ENCODE peak calls at places on chromosomes 13 and 19, in eight cellular contexts. One of them, this sample, is unnamed.

GRCh38 chr13:21733475-21734311 is 62.8 kb downstream of the FGF9 start:
- DNase-seq in tibial nerve: no peak
- DNase-seq in fibroblast of the aortic adventitia: no peak
- DNase-seq in LNCaP clone FGC: no peak
- DNase-seq in cardiac muscle cell: no peak
- DNase-seq in RWPE1: peak
- DNase-seq in heart right ventricle: no peak
- DNase-seq in ascending aorta: no peak
- DNase-seq in this sample: no peak

GRCh38 chr19:38617283-38617763 is 430 bp downstream of the MAP4K1 start:
- DNase-seq in fibroblast of the aortic adventitia: no peak
- DNase-seq in RWPE1: no peak
- DNase-seq in ascending aorta: no peak
- DNase-seq in heart right ventricle: no peak
- DNase-seq in LNCaP clone FGC: no peak
- DNase-seq in cardiac muscle cell: no peak
- DNase-seq in tibial nerve: no peak
- DNase-seq in this sample: no peak

GRCh38 chr13:50410921-50411712 is 395.9 kb downstream of the KCNRG start:
- DNase-seq in ascending aorta: no peak
- DNase-seq in fibroblast of the aortic adventitia: peak
- DNase-seq in tibial nerve: no peak
- DNase-seq in cardiac muscle cell: peak
- DNase-seq in LNCaP clone FGC: no peak
- DNase-seq in RWPE1: peak
- DNase-seq in heart right ventricle: no peak
- DNase-seq in this sample: no peak

GRCh38 chr19:4375620-4376228 is 24.6 kb downstream of the SH3GL1 start:
- DNase-seq in tibial nerve: no peak
- DNase-seq in cardiac muscle cell: peak
- DNase-seq in ascending aorta: no peak
- DNase-seq in fibroblast of the aortic adventitia: peak
- DNase-seq in LNCaP clone FGC: no peak
- DNase-seq in RWPE1: no peak
- DNase-seq in heart right ventricle: no peak
- DNase-seq in this sample: no peak

GRCh38 chr19:33175886-33176669 is 18.1 kb upstream of the LRP3 start:
- DNase-seq in fibroblast of the aortic adventitia: peak
- DNase-seq in heart right ventricle: no peak
- DNase-seq in ascending aorta: no peak
- DNase-seq in LNCaP clone FGC: no peak
- DNase-seq in tibial nerve: no peak
- DNase-seq in RWPE1: peak
- DNase-seq in cardiac muscle cell: peak
- DNase-seq in this sample: peak

GRCh38 chr19:18589380-18590272 is 1.0 kb downstream of the REX1BD start:
- DNase-seq in RWPE1: peak
- DNase-seq in ascending aorta: no peak
- DNase-seq in heart right ventricle: peak
- DNase-seq in cardiac muscle cell: peak
- DNase-seq in tibial nerve: peak
- DNase-seq in fibroblast of the aortic adventitia: peak
- DNase-seq in LNCaP clone FGC: peak
- DNase-seq in this sample: no peak

GRCh38 chr13:110380359-110381028 is 73.4 kb downstream of the COL4A2 start:
- DNase-seq in RWPE1: no peak
- DNase-seq in LNCaP clone FGC: no peak
- DNase-seq in cardiac muscle cell: peak
- DNase-seq in tibial nerve: no peak
- DNase-seq in fibroblast of the aortic adventitia: peak
- DNase-seq in heart right ventricle: no peak
- DNase-seq in ascending aorta: no peak
- DNase-seq in this sample: no peak

GRCh38 chr13:83503424-83503823 is 378.9 kb downstream of the SLITRK1 start:
- DNase-seq in RWPE1: no peak
- DNase-seq in tibial nerve: no peak
- DNase-seq in heart right ventricle: no peak
- DNase-seq in ascending aorta: no peak
- DNase-seq in cardiac muscle cell: peak
- DNase-seq in LNCaP clone FGC: no peak
- DNase-seq in fibroblast of the aortic adventitia: peak
- DNase-seq in this sample: no peak

GRCh38 chr13:94860981-94861407 is 148.6 kb upstream of the SOX21 start:
- DNase-seq in heart right ventricle: no peak
- DNase-seq in RWPE1: no peak
- DNase-seq in cardiac muscle cell: peak
- DNase-seq in LNCaP clone FGC: no peak
- DNase-seq in tibial nerve: peak
- DNase-seq in fibroblast of the aortic adventitia: peak
- DNase-seq in ascending aorta: no peak
- DNase-seq in this sample: no peak

GRCh38 chr19:16376649-16377048 is 52.0 kb downstream of the KLF2 start:
- DNase-seq in ascending aorta: no peak
- DNase-seq in fibroblast of the aortic adventitia: no peak
- DNase-seq in tibial nerve: no peak
- DNase-seq in RWPE1: peak
- DNase-seq in heart right ventricle: no peak
- DNase-seq in LNCaP clone FGC: no peak
- DNase-seq in cardiac muscle cell: no peak
- DNase-seq in this sample: no peak

GRCh38 chr19:33248954-33249613 is 23.4 kb upstream of the SLC7A10 start:
- DNase-seq in heart right ventricle: no peak
- DNase-seq in tibial nerve: no peak
- DNase-seq in LNCaP clone FGC: no peak
- DNase-seq in fibroblast of the aortic adventitia: no peak
- DNase-seq in cardiac muscle cell: no peak
- DNase-seq in RWPE1: peak
- DNase-seq in ascending aorta: no peak
- DNase-seq in this sample: peak

GRCh38 chr13:92175330-92175729 is 776.9 kb downstream of the GPC5 start:
- DNase-seq in ascending aorta: no peak
- DNase-seq in fibroblast of the aortic adventitia: peak
- DNase-seq in cardiac muscle cell: peak
- DNase-seq in RWPE1: no peak
- DNase-seq in heart right ventricle: no peak
- DNase-seq in tibial nerve: peak
- DNase-seq in LNCaP clone FGC: no peak
- DNase-seq in this sample: no peak

GRCh38 chr19:6022570-6023049 is 44.7 kb upstream of the RANBP3 start:
- DNase-seq in fibroblast of the aortic adventitia: no peak
- DNase-seq in RWPE1: no peak
- DNase-seq in tibial nerve: no peak
- DNase-seq in LNCaP clone FGC: no peak
- DNase-seq in heart right ventricle: no peak
- DNase-seq in cardiac muscle cell: no peak
- DNase-seq in ascending aorta: no peak
- DNase-seq in this sample: no peak
- TF ChIP-seq CTCF in fibroblast of the aortic adventitia: no peak
- TF ChIP-seq CTCF in RWPE1: peak
- TF ChIP-seq CTCF in tibial nerve: no peak
- TF ChIP-seq CTCF in LNCaP clone FGC: no peak
- TF ChIP-seq CTCF in heart right ventricle: no peak
- TF ChIP-seq CTCF in cardiac muscle cell: no peak
- TF ChIP-seq CTCF in ascending aorta: no peak
- TF ChIP-seq CTCF in this sample: peak

GRCh38 chr19:45638930-45639729 is at the start of gene EML2:
- DNase-seq in RWPE1: peak
- DNase-seq in cardiac muscle cell: peak
- DNase-seq in fibroblast of the aortic adventitia: no peak
- DNase-seq in tibial nerve: peak
- DNase-seq in LNCaP clone FGC: no peak
- DNase-seq in heart right ventricle: no peak
- DNase-seq in ascending aorta: no peak
- DNase-seq in this sample: no peak
- TF ChIP-seq CTCF in RWPE1: peak
- TF ChIP-seq CTCF in cardiac muscle cell: peak
- TF ChIP-seq CTCF in fibroblast of the aortic adventitia: peak
- TF ChIP-seq CTCF in tibial nerve: no peak
- TF ChIP-seq CTCF in LNCaP clone FGC: peak
- TF ChIP-seq CTCF in heart right ventricle: no peak
- TF ChIP-seq CTCF in ascending aorta: no peak
- TF ChIP-seq CTCF in this sample: peak

GRCh38 chr19:12365372-12366162 is at the start of gene ZNF442:
- DNase-seq in heart right ventricle: peak
- DNase-seq in RWPE1: peak
- DNase-seq in LNCaP clone FGC: peak
- DNase-seq in fibroblast of the aortic adventitia: peak
- DNase-seq in cardiac muscle cell: peak
- DNase-seq in tibial nerve: peak
- DNase-seq in ascending aorta: peak
- DNase-seq in this sample: peak
- TF ChIP-seq CTCF in heart right ventricle: peak
- TF ChIP-seq CTCF in RWPE1: peak
- TF ChIP-seq CTCF in LNCaP clone FGC: peak
- TF ChIP-seq CTCF in fibroblast of the aortic adventitia: peak
- TF ChIP-seq CTCF in cardiac muscle cell: peak
- TF ChIP-seq CTCF in tibial nerve: peak
- TF ChIP-seq CTCF in ascending aorta: peak
- TF ChIP-seq CTCF in this sample: peak

GRCh38 chr13:84570831-84571230 is 688.6 kb upstream of the SLITRK1 start:
- DNase-seq in ascending aorta: no peak
- DNase-seq in heart right ventricle: no peak
- DNase-seq in LNCaP clone FGC: no peak
- DNase-seq in RWPE1: no peak
- DNase-seq in tibial nerve: no peak
- DNase-seq in fibroblast of the aortic adventitia: peak
- DNase-seq in cardiac muscle cell: no peak
- DNase-seq in this sample: no peak

GRCh38 chr13:84571264-84571663 is 689.0 kb upstream of the SLITRK1 start:
- DNase-seq in LNCaP clone FGC: no peak
- DNase-seq in ascending aorta: no peak
- DNase-seq in fibroblast of the aortic adventitia: no peak
- DNase-seq in RWPE1: no peak
- DNase-seq in heart right ventricle: no peak
- DNase-seq in cardiac muscle cell: no peak
- DNase-seq in tibial nerve: no peak
- DNase-seq in this sample: no peak

GRCh38 chr13:84574851-84575250 is 692.6 kb upstream of the SLITRK1 start:
- DNase-seq in heart right ventricle: no peak
- DNase-seq in cardiac muscle cell: peak
- DNase-seq in tibial nerve: no peak
- DNase-seq in RWPE1: peak
- DNase-seq in ascending aorta: no peak
- DNase-seq in LNCaP clone FGC: no peak
- DNase-seq in fibroblast of the aortic adventitia: peak
- DNase-seq in this sample: no peak
- TF ChIP-seq CTCF in heart right ventricle: no peak
- TF ChIP-seq CTCF in cardiac muscle cell: peak
- TF ChIP-seq CTCF in tibial nerve: no peak
- TF ChIP-seq CTCF in RWPE1: peak
- TF ChIP-seq CTCF in ascending aorta: no peak
- TF ChIP-seq CTCF in LNCaP clone FGC: peak
- TF ChIP-seq CTCF in fibroblast of the aortic adventitia: peak
- TF ChIP-seq CTCF in this sample: peak

DNA sequence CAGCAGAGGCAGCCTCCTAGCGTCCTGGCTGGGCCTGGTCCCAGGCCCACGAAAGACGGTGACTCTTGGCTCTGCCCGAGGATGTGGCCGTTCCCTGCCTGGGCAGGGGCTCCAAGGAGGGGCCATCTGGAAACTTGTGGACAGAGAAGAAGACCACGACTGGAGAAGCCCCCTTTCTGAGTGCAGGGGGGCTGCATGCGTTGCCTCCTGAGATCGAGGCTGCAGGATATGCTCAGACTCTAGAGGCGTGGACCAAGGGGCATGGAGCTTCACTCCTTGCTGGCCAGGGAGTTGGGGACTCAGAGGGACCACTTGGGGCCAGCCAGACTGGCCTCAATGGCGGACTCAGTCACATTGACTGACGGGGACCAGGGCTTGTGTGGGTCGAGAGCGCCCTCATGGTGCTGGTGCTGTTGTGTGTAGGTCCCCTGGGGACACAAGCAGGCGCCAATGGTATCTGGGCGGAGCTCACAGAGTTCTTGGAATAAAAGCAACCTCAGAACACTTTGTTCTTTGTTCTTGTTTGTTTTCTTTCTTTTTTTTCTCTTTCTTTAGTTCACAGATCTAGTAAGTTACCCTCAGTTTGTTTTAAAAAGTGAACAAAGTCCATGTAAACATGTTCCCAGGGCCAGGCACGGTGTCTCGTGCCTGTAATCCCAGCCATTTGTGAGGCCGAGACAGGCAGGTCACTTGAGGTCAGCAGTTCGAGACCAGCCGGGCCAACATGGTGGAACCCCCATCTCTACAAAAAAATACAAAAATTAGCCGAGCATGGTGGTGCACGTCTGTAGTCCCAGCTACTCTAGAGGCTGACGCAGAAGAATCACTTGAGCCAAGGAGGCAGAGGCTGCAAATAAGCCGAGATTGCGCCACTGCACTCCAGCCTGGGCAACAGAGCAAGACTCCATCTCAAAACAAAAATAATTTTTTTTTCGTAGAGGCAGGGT is 10.2 kb downstream of the ANGPTL4 start:
- DNase-seq in heart right ventricle: no peak
- DNase-seq in ascending aorta: no peak
- DNase-seq in fibroblast of the aortic adventitia: no peak
- DNase-seq in tibial nerve: peak
- DNase-seq in RWPE1: no peak
- DNase-seq in cardiac muscle cell: peak
- DNase-seq in LNCaP clone FGC: peak
- DNase-seq in this sample: peak
- TF ChIP-seq CTCF in heart right ventricle: no peak
- TF ChIP-seq CTCF in ascending aorta: no peak
- TF ChIP-seq CTCF in fibroblast of the aortic adventitia: no peak
- TF ChIP-seq CTCF in tibial nerve: no peak
- TF ChIP-seq CTCF in RWPE1: no peak
- TF ChIP-seq CTCF in cardiac muscle cell: no peak
- TF ChIP-seq CTCF in LNCaP clone FGC: no peak
- TF ChIP-seq CTCF in this sample: no peak

GRCh38 chr19:11550265-11550664 is 8.8 kb downstream of the ELOF1 start:
- DNase-seq in LNCaP clone FGC: no peak
- DNase-seq in cardiac muscle cell: no peak
- DNase-seq in tibial nerve: no peak
- DNase-seq in heart right ventricle: no peak
- DNase-seq in fibroblast of the aortic adventitia: no peak
- DNase-seq in ascending aorta: no peak
- DNase-seq in RWPE1: no peak
- DNase-seq in this sample: no peak

GRCh38 chr19:11552666-11553372 is 6.2 kb downstream of the ELOF1 start:
- DNase-seq in RWPE1: no peak
- DNase-seq in heart right ventricle: no peak
- DNase-seq in cardiac muscle cell: no peak
- DNase-seq in ascending aorta: no peak
- DNase-seq in fibroblast of the aortic adventitia: no peak
- DNase-seq in LNCaP clone FGC: no peak
- DNase-seq in tibial nerve: no peak
- DNase-seq in this sample: no peak

GRCh38 chr19:11554160-11554559 is 4.9 kb downstream of the ELOF1 start:
- DNase-seq in heart right ventricle: no peak
- DNase-seq in LNCaP clone FGC: no peak
- DNase-seq in RWPE1: no peak
- DNase-seq in cardiac muscle cell: no peak
- DNase-seq in ascending aorta: no peak
- DNase-seq in fibroblast of the aortic adventitia: no peak
- DNase-seq in tibial nerve: no peak
- DNase-seq in this sample: no peak

GRCh38 chr19:11549386-11549953 is 9.6 kb downstream of the ELOF1 start:
- DNase-seq in tibial nerve: no peak
- DNase-seq in fibroblast of the aortic adventitia: no peak
- DNase-seq in ascending aorta: no peak
- DNase-seq in RWPE1: no peak
- DNase-seq in heart right ventricle: no peak
- DNase-seq in LNCaP clone FGC: no peak
- DNase-seq in cardiac muscle cell: no peak
- DNase-seq in this sample: no peak

GRCh38 chr19:11551603-11552235 is 7.3 kb downstream of the ELOF1 start:
- DNase-seq in RWPE1: no peak
- DNase-seq in fibroblast of the aortic adventitia: no peak
- DNase-seq in LNCaP clone FGC: no peak
- DNase-seq in ascending aorta: no peak
- DNase-seq in tibial nerve: no peak
- DNase-seq in heart right ventricle: no peak
- DNase-seq in cardiac muscle cell: peak
- DNase-seq in this sample: no peak
- TF ChIP-seq CTCF in RWPE1: no peak
- TF ChIP-seq CTCF in fibroblast of the aortic adventitia: peak
- TF ChIP-seq CTCF in LNCaP clone FGC: peak
- TF ChIP-seq CTCF in ascending aorta: peak
- TF ChIP-seq CTCF in tibial nerve: no peak
- TF ChIP-seq CTCF in heart right ventricle: no peak
- TF ChIP-seq CTCF in cardiac muscle cell: peak
- TF ChIP-seq CTCF in this sample: peak

This sample was measured in chondrocyte.